ENCODE peak calls at places on chromosomes 1 and 21, in eight cellular contexts. N, R, O, J, K, Z, X and T are unnamed samples.

GRCh38 chr1:33237579-33237978 is 18.7 kb upstream of the ZNF362 start:
- DNase-seq in N (no peak), R (no peak), O (no peak), J (no peak), K (no peak), Z (no peak), X (no peak), T (no peak)

GRCh38 chr1:209641216-209642181 is 10.7 kb downstream of the LAMB3 start:
- DNase-seq in N (no peak), R (peak), O (no peak), J (peak), K (no peak), Z (peak), X (peak), T (peak)

GRCh38 chr21:16533692-16534407 is 804.1 kb downstream of the USP25 start:
- DNase-seq in N (no peak), R (no peak), O (no peak), J (no peak), K (no peak), Z (no peak), X (no peak), T (no peak)

GRCh38 chr1:43454270-43455011 is 710 bp upstream of the HYI start:
- DNase-seq in N (peak), R (peak), O (peak), J (peak), K (peak), Z (peak), X (peak), T (peak)

GRCh38 chr1:171817511-171818265 is 23.6 kb upstream of the DNM3 start:
- DNase-seq in N (peak), R (peak), O (no peak), J (peak), K (peak), Z (no peak), X (no peak), T (peak)

GRCh38 chr1:171742577-171742922 is 685 bp upstream of the VAMP4 start:
- DNase-seq in N (no peak), R (peak), O (no peak), J (peak), K (peak), Z (peak), X (peak), T (peak)

GRCh38 chr1:42838482-42839190 is 7.8 kb upstream of the ZNF691 start:
- DNase-seq in N (no peak), R (no peak), O (no peak), J (no peak), K (no peak), Z (no peak), X (no peak), T (no peak)

GRCh38 chr1:27099154-27099903 is 55.6 kb downstream of the SLC9A1 start:
- DNase-seq in N (peak), R (peak), O (no peak), J (peak), K (peak), Z (peak), X (peak), T (peak)

GRCh38 chr1:224492632-224493031 is 58.0 kb upstream of the WDR26 start:
- DNase-seq in N (no peak), R (no peak), O (no peak), J (no peak), K (no peak), Z (no peak), X (no peak), T (no peak)

GRCh38 chr1:213960963-213961362 is 26.8 kb upstream of the PROX1 start:
- DNase-seq in N (no peak), R (no peak), O (no peak), J (no peak), K (no peak), Z (no peak), X (no peak), T (no peak)

GRCh38 chr1:60283690-60284089 is 210.1 kb upstream of the C1orf87 start:
- DNase-seq in N (peak), R (peak), O (no peak), J (no peak), K (no peak), Z (no peak), X (no peak), T (peak)

GRCh38 chr1:117058810-117059209 is 1.3 kb upstream of the TTF2 start:
- DNase-seq in N (no peak), R (no peak), O (no peak), J (no peak), K (no peak), Z (no peak), X (no peak), T (no peak)

GRCh38 chr1:47722909-47723580 is 274.1 kb downstream of the TRABD2B start:
- DNase-seq in N (no peak), R (no peak), O (no peak), J (no peak), K (no peak), Z (no peak), X (no peak), T (no peak)

GRCh38 chr1:85295006-85295431 is 18.6 kb upstream of the BCL10 start:
- DNase-seq in N (peak), R (no peak), O (peak), J (no peak), K (peak), Z (no peak), X (no peak), T (peak)

GRCh38 chr21:35206141-35207125 is 157.3 kb upstream of the RUNX1 start:
- DNase-seq in N (no peak), R (no peak), O (no peak), J (no peak), K (peak), Z (peak), X (peak), T (peak)

GRCh38 chr1:27120849-27121248 is 34.1 kb downstream of the SLC9A1 start:
- DNase-seq in N (no peak), R (no peak), O (no peak), J (no peak), K (no peak), Z (no peak), X (no peak), T (no peak)

GRCh38 chr1:8589571-8589970 is 227.9 kb downstream of the RERE start:
- DNase-seq in N (no peak), R (no peak), O (no peak), J (no peak), K (no peak), Z (no peak), X (no peak), T (no peak)

GRCh38 chr1:33330376-33330890 is 9.5 kb upstream of the A3GALT2 start:
- DNase-seq in N (no peak), R (no peak), O (no peak), J (no peak), K (no peak), Z (no peak), X (no peak), T (no peak)

DNA sequence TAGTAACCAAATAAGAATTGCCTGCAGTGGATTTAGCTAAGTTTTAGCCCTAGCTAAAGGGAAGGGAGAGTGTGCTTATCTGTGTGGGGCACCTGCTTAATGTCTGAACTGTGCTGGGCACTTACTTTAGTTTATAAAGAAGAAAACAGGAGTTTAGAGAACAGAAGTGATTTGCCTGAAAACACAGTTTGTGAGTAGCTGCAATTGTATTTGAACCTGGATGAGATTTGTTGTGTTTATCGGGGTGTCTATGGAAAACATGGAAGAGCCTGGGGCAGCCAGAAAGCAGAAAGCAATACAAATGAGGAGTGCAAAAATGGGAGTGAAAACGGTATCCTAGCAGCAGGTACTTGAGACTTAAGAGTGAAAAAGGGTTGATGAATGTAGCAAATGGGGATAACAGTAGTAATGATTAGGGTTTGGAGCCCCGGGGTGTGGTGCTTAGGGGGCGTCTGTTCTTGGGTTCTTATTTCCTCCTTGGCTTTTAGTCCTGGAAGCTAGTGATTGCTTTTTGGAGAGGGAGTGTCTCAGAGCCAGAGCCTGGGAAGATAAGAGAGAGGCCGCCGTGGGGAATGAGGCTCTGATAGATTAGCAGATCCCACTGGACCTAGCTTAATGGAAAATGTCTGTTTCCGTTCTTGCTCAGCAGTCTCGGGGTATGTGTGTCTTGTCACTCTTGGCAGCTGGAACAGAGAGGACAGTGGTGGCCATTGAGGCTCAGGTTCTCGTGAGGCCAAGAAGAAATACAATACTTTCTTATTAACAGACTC is 5.6 kb downstream of the PRCC start:
- DNase-seq in N (no peak), R (peak), O (no peak), J (peak), K (no peak), Z (no peak), X (no peak), T (no peak)
- TF ChIP-seq CTCF in N (no peak), R (no peak), O (no peak), J (no peak), K (no peak), Z (no peak), X (no peak), T (no peak)

GRCh38 chr1:202745313-202745888 is 35.1 kb upstream of the SYT2 start:
- DNase-seq in N (no peak), R (no peak), O (no peak), J (no peak), K (no peak), Z (no peak), X (no peak), T (no peak)

GRCh38 chr1:202752799-202753198 is 42.5 kb upstream of the SYT2 start:
- DNase-seq in N (no peak), R (no peak), O (no peak), J (no peak), K (no peak), Z (no peak), X (no peak), T (no peak)

GRCh38 chr1:202750024-202750423 is 39.8 kb upstream of the SYT2 start:
- DNase-seq in N (no peak), R (no peak), O (no peak), J (no peak), K (no peak), Z (no peak), X (no peak), T (no peak)

DNA sequence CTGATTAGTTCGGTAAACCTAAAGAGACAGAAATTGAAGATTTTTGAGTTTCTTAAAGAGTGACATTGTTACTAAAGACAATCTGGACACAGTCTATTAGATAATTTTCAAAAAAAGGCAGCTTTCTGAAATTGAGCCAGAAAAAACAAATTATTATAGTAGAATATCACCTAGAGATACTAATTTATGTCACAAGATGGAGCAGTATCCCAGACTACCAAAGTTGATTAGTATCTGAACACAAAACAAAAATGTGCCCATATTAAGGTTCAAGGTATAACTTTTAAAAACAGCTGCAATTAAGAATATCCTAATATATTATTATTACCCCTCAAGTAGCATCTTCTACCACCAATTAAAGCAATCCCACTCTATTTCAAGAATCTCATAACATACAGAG is 40.5 kb upstream of the SYT2 start:
- DNase-seq in N (no peak), R (no peak), O (no peak), J (no peak), K (peak), Z (no peak), X (no peak), T (no peak)
- TF ChIP-seq CTCF in N (no peak), R (no peak), O (no peak), J (no peak), K (no peak), Z (peak), X (no peak), T (no peak)

GRCh38 chr1:245074232-245074747 is 80.5 kb upstream of the KIF26B start:
- DNase-seq in N (peak), R (no peak), O (no peak), J (no peak), K (peak), Z (no peak), X (no peak), T (peak)

GRCh38 chr1:245074898-245075297 is 79.9 kb upstream of the KIF26B start:
- DNase-seq in N (no peak), R (no peak), O (no peak), J (no peak), K (no peak), Z (no peak), X (no peak), T (no peak)

GRCh38 chr1:245084551-245084950 is 70.2 kb upstream of the KIF26B start:
- DNase-seq in N (peak), R (no peak), O (no peak), J (no peak), K (no peak), Z (no peak), X (no peak), T (peak)

GRCh38 chr1:245079021-245079609 is 75.7 kb upstream of the KIF26B start:
- DNase-seq in N (peak), R (peak), O (peak), J (peak), K (peak), Z (no peak), X (no peak), T (peak)
- TF ChIP-seq CTCF in N (peak), R (peak), O (peak), J (peak), K (peak), Z (peak), X (no peak), T (peak)

GRCh38 chr1:56434659-56435202 is 144.6 kb downstream of the PLPP3 start:
- DNase-seq in N (no peak), R (no peak), O (no peak), J (no peak), K (no peak), Z (no peak), X (no peak), T (no peak)
- TF ChIP-seq CTCF in N (no peak), R (no peak), O (no peak), J (no peak), K (no peak), Z (no peak), X (no peak), T (no peak)

GRCh38 chr1:5965586-5966131 is 26.6 kb downstream of the NPHP4 start:
- DNase-seq in N (no peak), R (no peak), O (no peak), J (no peak), K (no peak), Z (no peak), X (peak), T (no peak)
- TF ChIP-seq CTCF in N (no peak), R (no peak), O (no peak), J (no peak), K (no peak), Z (no peak), X (no peak), T (no peak)

DNA sequence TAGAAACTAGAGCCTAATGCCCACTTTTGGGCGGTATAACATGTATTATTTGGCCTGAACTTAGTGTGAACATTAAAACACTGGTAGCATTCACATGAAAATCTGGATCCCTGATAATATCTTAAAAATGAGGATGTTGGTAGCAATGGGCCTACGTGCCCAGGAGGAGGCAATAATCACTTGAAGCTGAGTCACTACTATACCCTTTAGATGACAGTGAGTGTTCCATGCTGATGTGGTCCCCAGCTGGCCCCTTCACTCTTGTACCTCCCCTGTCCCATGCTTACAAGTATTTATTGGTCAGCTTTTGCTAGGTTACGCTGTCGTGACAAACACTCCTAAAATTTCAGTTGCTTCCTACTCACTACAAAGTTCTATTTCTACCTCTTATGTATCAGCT is 23.0 kb upstream of the POU2F1 start:
- DNase-seq in N (no peak), R (no peak), O (no peak), J (no peak), K (no peak), Z (no peak), X (no peak), T (no peak)
- TF ChIP-seq CTCF in N (no peak), R (no peak), O (no peak), J (no peak), K (no peak), Z (no peak), X (no peak), T (no peak)

DNA sequence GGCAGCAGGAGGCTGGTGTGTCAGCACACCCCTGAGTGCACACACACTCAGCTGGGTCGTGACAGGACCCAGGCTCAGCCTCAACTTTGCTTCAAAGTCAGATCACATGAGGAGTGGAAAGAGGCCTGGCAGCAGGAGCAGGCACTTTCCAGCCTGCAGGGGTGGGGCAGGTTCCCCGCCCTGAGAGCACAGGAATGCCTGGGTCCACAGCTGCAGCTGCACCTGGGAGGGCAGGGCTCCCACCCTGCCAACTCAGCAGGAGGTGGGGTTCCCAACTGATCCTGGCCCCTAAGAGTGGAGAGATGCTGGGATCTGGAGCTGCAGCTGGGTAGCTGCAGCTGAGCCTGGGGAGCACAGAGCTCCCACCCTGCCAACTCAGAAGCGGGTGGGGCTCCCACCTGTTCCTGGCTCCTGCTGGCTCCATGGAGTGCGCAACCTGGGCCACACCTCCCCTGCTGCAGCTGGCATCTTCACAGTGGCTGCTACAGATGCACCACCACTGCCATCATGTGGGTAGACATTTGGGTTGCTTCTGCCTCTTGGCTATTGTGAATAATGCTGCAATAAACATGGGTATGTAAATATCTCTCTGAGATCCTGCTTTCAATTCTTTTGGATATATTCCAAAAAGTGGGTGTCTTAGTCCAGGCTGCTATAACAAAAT is 415.4 kb downstream of the TTLL7 start:
- DNase-seq in N (no peak), R (no peak), O (peak), J (peak), K (no peak), Z (no peak), X (no peak), T (no peak)
- TF ChIP-seq CTCF in N (no peak), R (no peak), O (peak), J (no peak), K (no peak), Z (no peak), X (no peak), T (no peak)

DNA sequence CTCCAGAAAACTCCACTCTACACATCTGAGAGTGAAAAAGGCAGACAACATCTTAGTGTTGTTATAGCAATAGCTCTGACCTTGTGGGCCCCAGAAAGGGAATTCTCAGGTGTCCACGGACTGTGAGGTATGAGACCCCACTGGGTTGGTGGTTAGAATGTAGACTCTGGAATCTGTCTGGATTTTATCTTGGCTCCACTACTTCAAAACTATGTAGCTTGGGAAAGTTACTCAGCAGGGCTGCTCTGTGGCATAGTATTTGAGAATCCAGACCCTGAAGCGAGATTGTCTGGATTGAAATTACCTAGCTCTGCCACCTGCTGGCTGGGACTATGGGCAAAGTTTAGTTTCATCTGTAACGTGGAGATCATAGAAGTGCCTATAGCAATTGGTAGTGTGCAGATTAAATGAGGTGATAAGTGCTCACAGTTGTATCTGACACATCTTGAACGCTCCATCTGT is 25.8 kb downstream of the PRDM2 start:
- DNase-seq in N (peak), R (peak), O (no peak), J (peak), K (peak), Z (no peak), X (no peak), T (no peak)
- TF ChIP-seq CTCF in N (peak), R (peak), O (peak), J (peak), K (no peak), Z (no peak), X (no peak), T (peak)

DNA sequence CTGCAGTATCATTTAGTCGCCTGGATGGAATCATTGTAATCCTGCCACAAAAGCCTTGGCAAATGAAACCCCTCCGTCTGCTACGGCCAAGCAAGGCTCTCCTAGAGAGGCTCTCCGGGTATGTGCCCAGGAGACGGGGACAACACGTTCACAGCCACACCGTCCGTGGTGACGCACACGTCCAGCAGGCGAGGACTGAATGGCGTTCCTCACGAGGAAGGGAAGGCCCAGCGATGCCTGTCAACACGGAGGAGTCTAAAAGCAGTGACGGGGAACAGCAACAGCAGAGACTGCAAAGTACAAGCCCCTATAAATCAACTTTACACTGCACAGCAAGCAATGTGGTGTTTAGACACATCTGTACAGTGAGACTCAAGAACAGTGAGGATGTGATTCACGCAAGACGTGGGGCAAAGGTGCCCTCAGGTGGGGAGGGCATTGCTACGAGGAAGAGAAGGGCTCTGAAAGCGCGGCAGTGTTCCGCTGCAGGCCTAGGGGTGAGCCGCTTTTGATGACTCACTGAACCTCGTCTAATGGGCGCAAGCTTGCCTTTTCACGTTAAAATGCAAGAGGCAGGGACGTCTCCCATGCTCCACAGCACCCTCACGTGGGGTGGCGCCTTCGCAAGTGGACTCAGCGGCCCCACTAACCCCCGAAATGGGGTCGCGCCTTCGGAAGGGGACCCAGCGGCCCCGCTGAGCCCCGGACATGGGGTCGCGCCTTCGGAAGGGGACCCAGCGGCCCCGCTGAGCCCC is 6.8 kb downstream of the WRAP73 start:
- DNase-seq in N (no peak), R (no peak), O (no peak), J (no peak), K (no peak), Z (no peak), X (no peak), T (no peak)
- TF ChIP-seq CTCF in N (no peak), R (no peak), O (no peak), J (no peak), K (no peak), Z (no peak), X (no peak), T (no peak)